ENCODE peak calls at places on chromosome 14, in seven cellular contexts. One of them, this sample, is unnamed.

GRCh38 chr14:90062852-90063539 is 1.2 kb downstream of the KCNK13 start:
- DNase-seq in body of pancreas: no peak
- DNase-seq in mammary epithelial cell: no peak
- DNase-seq in esophagus squamous epithelium: no peak
- DNase-seq in endothelial cell: no peak
- DNase-seq in AG09319: no peak
- DNase-seq in sigmoid colon: no peak
- DNase-seq in this sample: no peak

GRCh38 chr14:100440207-100440631 is 117.1 kb downstream of the SLC25A47 start:
- DNase-seq in body of pancreas: peak
- DNase-seq in mammary epithelial cell: peak
- DNase-seq in esophagus squamous epithelium: no peak
- DNase-seq in endothelial cell: peak
- DNase-seq in AG09319: no peak
- DNase-seq in sigmoid colon: peak
- DNase-seq in this sample: peak

GRCh38 chr14:23364604-23365352 is at the start of gene EFS:
- DNase-seq in body of pancreas: no peak
- DNase-seq in mammary epithelial cell: no peak
- DNase-seq in esophagus squamous epithelium: no peak
- DNase-seq in endothelial cell: no peak
- DNase-seq in AG09319: no peak
- DNase-seq in sigmoid colon: no peak
- DNase-seq in this sample: peak

GRCh38 chr14:38110258-38110657 is 97.4 kb upstream of the SSTR1 start:
- DNase-seq in body of pancreas: no peak
- DNase-seq in mammary epithelial cell: no peak
- DNase-seq in esophagus squamous epithelium: no peak
- DNase-seq in endothelial cell: no peak
- DNase-seq in AG09319: no peak
- DNase-seq in sigmoid colon: no peak
- DNase-seq in this sample: no peak

GRCh38 chr14:105102893-105103292 is 37.7 kb upstream of the GPR132 start:
- DNase-seq in body of pancreas: no peak
- DNase-seq in mammary epithelial cell: no peak
- DNase-seq in esophagus squamous epithelium: no peak
- DNase-seq in endothelial cell: no peak
- DNase-seq in AG09319: no peak
- DNase-seq in sigmoid colon: peak
- DNase-seq in this sample: peak

GRCh38 chr14:75401356-75401755 is 26.5 kb upstream of the JDP2 start:
- DNase-seq in body of pancreas: no peak
- DNase-seq in mammary epithelial cell: no peak
- DNase-seq in esophagus squamous epithelium: no peak
- DNase-seq in endothelial cell: no peak
- DNase-seq in AG09319: peak
- DNase-seq in sigmoid colon: peak
- DNase-seq in this sample: no peak

GRCh38 chr14:44846232-44846824 is 115.4 kb downstream of the KLHL28 start:
- DNase-seq in body of pancreas: no peak
- DNase-seq in mammary epithelial cell: peak
- DNase-seq in esophagus squamous epithelium: no peak
- DNase-seq in endothelial cell: peak
- DNase-seq in AG09319: peak
- DNase-seq in sigmoid colon: no peak
- DNase-seq in this sample: no peak

GRCh38 chr14:65144170-65144569 is 41.9 kb upstream of the MAX start:
- DNase-seq in body of pancreas: no peak
- DNase-seq in mammary epithelial cell: no peak
- DNase-seq in esophagus squamous epithelium: no peak
- DNase-seq in endothelial cell: no peak
- DNase-seq in AG09319: no peak
- DNase-seq in sigmoid colon: no peak
- DNase-seq in this sample: no peak

GRCh38 chr14:89617471-89618291 is 200.6 kb upstream of the FOXN3 start:
- DNase-seq in body of pancreas: peak
- DNase-seq in mammary epithelial cell: no peak
- DNase-seq in esophagus squamous epithelium: no peak
- DNase-seq in endothelial cell: peak
- DNase-seq in AG09319: no peak
- DNase-seq in sigmoid colon: no peak
- DNase-seq in this sample: no peak

GRCh38 chr14:29321646-29322045 is 555.1 kb downstream of the FOXG1 start:
- DNase-seq in body of pancreas: no peak
- DNase-seq in mammary epithelial cell: no peak
- DNase-seq in esophagus squamous epithelium: no peak
- DNase-seq in endothelial cell: no peak
- DNase-seq in AG09319: no peak
- DNase-seq in sigmoid colon: no peak
- DNase-seq in this sample: no peak

GRCh38 chr14:97219356-97220017 is 422.3 kb downstream of the VRK1 start:
- DNase-seq in body of pancreas: no peak
- DNase-seq in mammary epithelial cell: no peak
- DNase-seq in esophagus squamous epithelium: no peak
- DNase-seq in endothelial cell: peak
- DNase-seq in AG09319: no peak
- DNase-seq in sigmoid colon: no peak
- DNase-seq in this sample: no peak

GRCh38 chr14:59870277-59871165 is at the start of gene RTN1:
- DNase-seq in body of pancreas: peak
- DNase-seq in mammary epithelial cell: peak
- DNase-seq in esophagus squamous epithelium: no peak
- DNase-seq in endothelial cell: peak
- DNase-seq in AG09319: no peak
- DNase-seq in sigmoid colon: peak
- DNase-seq in this sample: no peak

GRCh38 chr14:89947344-89947743 is 7.2 kb downstream of the EFCAB11 start:
- DNase-seq in body of pancreas: no peak
- DNase-seq in mammary epithelial cell: no peak
- DNase-seq in esophagus squamous epithelium: no peak
- DNase-seq in endothelial cell: no peak
- DNase-seq in AG09319: no peak
- DNase-seq in sigmoid colon: no peak
- DNase-seq in this sample: no peak

GRCh38 chr14:90732723-90733122 is 83.5 kb downstream of the TTC7B start:
- DNase-seq in body of pancreas: no peak
- DNase-seq in mammary epithelial cell: no peak
- DNase-seq in esophagus squamous epithelium: no peak
- DNase-seq in endothelial cell: no peak
- DNase-seq in AG09319: no peak
- DNase-seq in sigmoid colon: no peak
- DNase-seq in this sample: no peak

GRCh38 chr14:88562532-88562830 is 356 bp upstream of the ZC3H14 start:
- DNase-seq in body of pancreas: no peak
- DNase-seq in mammary epithelial cell: no peak
- DNase-seq in esophagus squamous epithelium: no peak
- DNase-seq in endothelial cell: no peak
- DNase-seq in AG09319: no peak
- DNase-seq in sigmoid colon: no peak
- DNase-seq in this sample: no peak

GRCh38 chr14:88563845-88564244 is 1.0 kb downstream of the ZC3H14 start:
- DNase-seq in body of pancreas: no peak
- DNase-seq in mammary epithelial cell: no peak
- DNase-seq in esophagus squamous epithelium: no peak
- DNase-seq in endothelial cell: no peak
- DNase-seq in AG09319: no peak
- DNase-seq in sigmoid colon: no peak
- DNase-seq in this sample: no peak

GRCh38 chr14:88565427-88565826 is 2.6 kb downstream of the ZC3H14 start:
- DNase-seq in body of pancreas: no peak
- DNase-seq in mammary epithelial cell: no peak
- DNase-seq in esophagus squamous epithelium: no peak
- DNase-seq in endothelial cell: no peak
- DNase-seq in AG09319: no peak
- DNase-seq in sigmoid colon: no peak
- DNase-seq in this sample: no peak

GRCh38 chr14:88559852-88560251 is 3.0 kb upstream of the ZC3H14 start:
- DNase-seq in body of pancreas: no peak
- DNase-seq in mammary epithelial cell: no peak
- DNase-seq in esophagus squamous epithelium: no peak
- DNase-seq in endothelial cell: no peak
- DNase-seq in AG09319: no peak
- DNase-seq in sigmoid colon: no peak
- DNase-seq in this sample: no peak

DNA sequence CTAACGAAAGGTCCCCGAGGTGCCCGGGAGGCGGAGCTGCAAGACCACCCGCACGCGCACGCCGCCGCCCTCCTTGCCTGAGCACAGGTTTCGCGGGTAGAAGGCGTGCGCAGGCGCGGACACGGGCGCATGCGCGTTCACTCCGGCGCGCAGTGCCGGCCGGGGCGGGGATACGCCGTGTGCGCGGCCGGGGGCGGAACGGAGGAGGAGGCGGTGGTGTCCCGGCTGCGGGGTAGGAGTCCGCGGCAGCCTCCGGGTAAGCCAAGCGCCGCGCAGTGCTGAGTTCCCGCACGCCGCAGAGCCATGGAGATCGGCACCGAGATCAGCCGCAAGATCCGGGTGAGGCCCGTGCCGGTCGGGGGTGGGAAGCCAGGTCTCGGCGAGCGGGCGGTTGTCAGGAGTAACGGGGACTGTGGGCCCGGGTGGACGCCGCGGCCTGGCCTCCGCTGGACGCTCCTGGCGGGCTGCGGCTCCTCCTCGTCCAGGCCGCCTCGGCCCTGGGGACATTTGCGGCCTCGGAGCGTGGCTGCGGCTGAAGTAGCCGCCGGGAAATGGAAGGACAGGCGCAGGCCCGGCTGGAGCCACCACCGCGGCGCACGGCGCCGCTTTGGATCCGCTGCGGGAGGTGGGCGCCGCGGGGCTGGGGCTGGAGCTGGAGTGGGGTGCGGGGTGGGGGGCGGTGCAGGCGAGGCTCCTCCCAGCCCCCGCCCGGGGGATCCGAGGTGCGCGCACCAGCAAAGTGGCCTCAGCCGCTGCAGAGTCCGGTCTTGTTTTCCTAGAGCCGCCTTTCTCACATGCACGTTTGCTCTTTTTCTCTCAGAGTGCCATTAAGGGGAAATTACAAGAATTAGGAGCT is at the start of gene ZC3H14:
- DNase-seq in body of pancreas: peak
- DNase-seq in mammary epithelial cell: peak
- DNase-seq in esophagus squamous epithelium: peak
- DNase-seq in endothelial cell: peak
- DNase-seq in AG09319: peak
- DNase-seq in sigmoid colon: peak
- DNase-seq in this sample: peak
- TF ChIP-seq CTCF in body of pancreas: no peak
- TF ChIP-seq CTCF in mammary epithelial cell: no peak
- TF ChIP-seq CTCF in esophagus squamous epithelium: no peak
- TF ChIP-seq CTCF in endothelial cell: no peak
- TF ChIP-seq CTCF in AG09319: no peak
- TF ChIP-seq CTCF in sigmoid colon: no peak
- TF ChIP-seq CTCF in this sample: peak

DNA sequence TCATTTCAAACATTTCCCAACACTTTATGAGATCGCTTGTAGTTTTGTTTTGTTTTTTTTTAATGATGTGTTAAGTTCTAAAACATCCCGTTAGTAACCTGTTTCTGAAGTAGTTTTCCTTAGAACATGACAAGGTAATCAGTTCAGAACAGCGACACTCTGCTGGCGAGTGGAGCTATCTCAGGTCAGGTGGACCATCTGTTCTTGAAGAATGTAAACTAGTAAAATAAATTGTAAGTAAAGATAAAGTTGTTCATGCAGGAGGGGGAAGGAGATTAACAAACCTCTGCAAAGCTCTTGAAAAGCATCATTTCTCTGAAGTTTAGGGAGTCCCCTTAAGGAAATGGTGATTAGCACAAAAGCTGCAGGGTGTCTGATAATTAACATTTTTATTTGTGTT is 71.9 kb upstream of the DACT1 start:
- DNase-seq in body of pancreas: no peak
- DNase-seq in mammary epithelial cell: no peak
- DNase-seq in esophagus squamous epithelium: no peak
- DNase-seq in endothelial cell: no peak
- DNase-seq in AG09319: no peak
- DNase-seq in sigmoid colon: no peak
- DNase-seq in this sample: no peak
- TF ChIP-seq CTCF in body of pancreas: no peak
- TF ChIP-seq CTCF in mammary epithelial cell: no peak
- TF ChIP-seq CTCF in esophagus squamous epithelium: no peak
- TF ChIP-seq CTCF in endothelial cell: no peak
- TF ChIP-seq CTCF in AG09319: no peak
- TF ChIP-seq CTCF in sigmoid colon: no peak
- TF ChIP-seq CTCF in this sample: no peak

GRCh38 chr14:103997391-103997790 is 55.1 kb upstream of the RD3L start:
- DNase-seq in body of pancreas: no peak
- DNase-seq in mammary epithelial cell: no peak
- DNase-seq in esophagus squamous epithelium: no peak
- DNase-seq in endothelial cell: no peak
- DNase-seq in AG09319: no peak
- DNase-seq in sigmoid colon: no peak
- DNase-seq in this sample: no peak

GRCh38 chr14:104003616-104004015 is 61.3 kb upstream of the RD3L start:
- DNase-seq in body of pancreas: no peak
- DNase-seq in mammary epithelial cell: no peak
- DNase-seq in esophagus squamous epithelium: no peak
- DNase-seq in endothelial cell: no peak
- DNase-seq in AG09319: no peak
- DNase-seq in sigmoid colon: no peak
- DNase-seq in this sample: no peak

GRCh38 chr14:103998027-103998426 is 55.7 kb upstream of the RD3L start:
- DNase-seq in body of pancreas: no peak
- DNase-seq in mammary epithelial cell: no peak
- DNase-seq in esophagus squamous epithelium: no peak
- DNase-seq in endothelial cell: no peak
- DNase-seq in AG09319: no peak
- DNase-seq in sigmoid colon: no peak
- DNase-seq in this sample: no peak

GRCh38 chr14:103999795-104000440 is 57.6 kb upstream of the RD3L start:
- DNase-seq in body of pancreas: no peak
- DNase-seq in mammary epithelial cell: no peak
- DNase-seq in esophagus squamous epithelium: no peak
- DNase-seq in endothelial cell: no peak
- DNase-seq in AG09319: no peak
- DNase-seq in sigmoid colon: no peak
- DNase-seq in this sample: no peak

GRCh38 chr14:104001003-104001402 is 58.7 kb upstream of the RD3L start:
- DNase-seq in body of pancreas: no peak
- DNase-seq in mammary epithelial cell: no peak
- DNase-seq in esophagus squamous epithelium: no peak
- DNase-seq in endothelial cell: peak
- DNase-seq in AG09319: no peak
- DNase-seq in sigmoid colon: no peak
- DNase-seq in this sample: no peak
- TF ChIP-seq CTCF in body of pancreas: no peak
- TF ChIP-seq CTCF in mammary epithelial cell: no peak
- TF ChIP-seq CTCF in esophagus squamous epithelium: no peak
- TF ChIP-seq CTCF in endothelial cell: peak
- TF ChIP-seq CTCF in AG09319: peak
- TF ChIP-seq CTCF in sigmoid colon: no peak
- TF ChIP-seq CTCF in this sample: peak

DNA sequence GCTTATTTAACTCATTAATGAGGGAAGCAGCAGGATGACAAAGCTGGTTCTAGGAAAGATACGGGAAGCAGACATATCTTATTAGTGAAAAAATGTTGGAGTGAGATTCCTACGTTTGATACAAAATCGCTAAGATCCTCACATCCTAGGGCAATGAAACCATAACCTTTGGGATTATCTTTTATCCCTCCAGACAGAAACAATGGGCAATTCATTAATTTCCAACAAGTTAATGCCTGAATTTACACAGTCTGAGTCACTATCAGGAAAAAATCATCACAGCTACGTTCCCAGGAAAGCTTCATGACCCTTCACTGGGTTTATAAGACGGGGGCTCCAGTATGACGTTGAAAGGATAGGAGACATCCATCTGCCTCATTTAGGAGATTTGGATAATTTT is 45.0 kb downstream of the SLC24A4 start:
- DNase-seq in body of pancreas: no peak
- DNase-seq in mammary epithelial cell: peak
- DNase-seq in esophagus squamous epithelium: no peak
- DNase-seq in endothelial cell: no peak
- DNase-seq in AG09319: no peak
- DNase-seq in sigmoid colon: no peak
- DNase-seq in this sample: no peak
- TF ChIP-seq CTCF in body of pancreas: no peak
- TF ChIP-seq CTCF in mammary epithelial cell: no peak
- TF ChIP-seq CTCF in esophagus squamous epithelium: no peak
- TF ChIP-seq CTCF in endothelial cell: no peak
- TF ChIP-seq CTCF in AG09319: no peak
- TF ChIP-seq CTCF in sigmoid colon: no peak
- TF ChIP-seq CTCF in this sample: no peak